ENCODE peak calls at places on chromosomes 3 and 15, in six cellular contexts. One of them, this sample, is unnamed.
A peak's percentile ranks its signal among the peaks of the same experiment; 100 is the strongest.

GRCh38 chr3:6743067-6743720 is 117.7 kb upstream of the GRM7 start:
- DNase-seq in cardiac muscle cell: no peak
- DNase-seq in HFFc6: no peak
- DNase-seq in astrocyte of the cerebellum: no peak
- DNase-seq in upper lobe of left lung: no peak
- DNase-seq in AG09309: no peak
- DNase-seq in this sample: no peak

GRCh38 chr3:87002346-87002745 is 11.4 kb upstream of the VGLL3 start:
- DNase-seq in upper lobe of left lung: no peak
- DNase-seq in cardiac muscle cell: no peak
- DNase-seq in AG09309: no peak
- DNase-seq in HFFc6: no peak
- DNase-seq in astrocyte of the cerebellum: no peak
- DNase-seq in this sample: no peak

GRCh38 chr3:173306110-173306509 is 91.4 kb upstream of the NLGN1 start:
- DNase-seq in astrocyte of the cerebellum: no peak
- DNase-seq in HFFc6: no peak
- DNase-seq in upper lobe of left lung: no peak
- DNase-seq in cardiac muscle cell: no peak
- DNase-seq in AG09309: no peak
- DNase-seq in this sample: no peak

GRCh38 chr3:59424268-59425010 is 374.6 kb upstream of the CFAP20DC start:
- DNase-seq in astrocyte of the cerebellum: peak; percentile 51
- DNase-seq in cardiac muscle cell: peak; percentile 38
- DNase-seq in upper lobe of left lung: no peak
- DNase-seq in HFFc6: no peak
- DNase-seq in AG09309: peak; percentile 64
- DNase-seq in this sample: peak; percentile 73

GRCh38 chr15:90035095-90035834 is 34.1 kb downstream of the ZNF710 start:
- DNase-seq in astrocyte of the cerebellum: peak; percentile 15
- DNase-seq in AG09309: no peak
- DNase-seq in cardiac muscle cell: peak; percentile 74
- DNase-seq in upper lobe of left lung: peak; percentile 71
- DNase-seq in HFFc6: no peak
- DNase-seq in this sample: no peak

GRCh38 chr3:14393440-14394111 is 8.8 kb upstream of the SLC6A6 start:
- DNase-seq in AG09309: no peak
- DNase-seq in HFFc6: no peak
- DNase-seq in astrocyte of the cerebellum: no peak
- DNase-seq in upper lobe of left lung: no peak
- DNase-seq in cardiac muscle cell: no peak
- DNase-seq in this sample: no peak

GRCh38 chr3:126464997-126465396 is 10.7 kb downstream of the ZXDC start:
- DNase-seq in cardiac muscle cell: no peak
- DNase-seq in upper lobe of left lung: no peak
- DNase-seq in astrocyte of the cerebellum: no peak
- DNase-seq in HFFc6: no peak
- DNase-seq in AG09309: no peak
- DNase-seq in this sample: no peak

GRCh38 chr3:116367761-116368395 is 77.4 kb downstream of the LSAMP start:
- DNase-seq in HFFc6: no peak
- DNase-seq in upper lobe of left lung: no peak
- DNase-seq in cardiac muscle cell: no peak
- DNase-seq in astrocyte of the cerebellum: no peak
- DNase-seq in AG09309: no peak
- DNase-seq in this sample: no peak

GRCh38 chr15:83299462-83299861 is 15.0 kb upstream of the BNC1 start:
- DNase-seq in cardiac muscle cell: no peak
- DNase-seq in AG09309: no peak
- DNase-seq in astrocyte of the cerebellum: no peak
- DNase-seq in upper lobe of left lung: no peak
- DNase-seq in HFFc6: no peak
- DNase-seq in this sample: no peak

GRCh38 chr15:35559683-35560082 is 13.7 kb upstream of the DPH6 start:
- DNase-seq in astrocyte of the cerebellum: no peak
- DNase-seq in upper lobe of left lung: no peak
- DNase-seq in cardiac muscle cell: no peak
- DNase-seq in HFFc6: no peak
- DNase-seq in AG09309: no peak
- DNase-seq in this sample: no peak

GRCh38 chr3:193910886-193911738 is 224.8 kb upstream of the HES1 start:
- DNase-seq in astrocyte of the cerebellum: no peak
- DNase-seq in upper lobe of left lung: no peak
- DNase-seq in HFFc6: no peak
- DNase-seq in cardiac muscle cell: no peak
- DNase-seq in AG09309: no peak
- DNase-seq in this sample: no peak

GRCh38 chr3:98701276-98701675 is 61.9 kb upstream of the ST3GAL6 start:
- DNase-seq in astrocyte of the cerebellum: no peak
- DNase-seq in AG09309: no peak
- DNase-seq in cardiac muscle cell: no peak
- DNase-seq in upper lobe of left lung: no peak
- DNase-seq in HFFc6: no peak
- DNase-seq in this sample: no peak

GRCh38 chr15:45249125-45249780 is 2.8 kb upstream of the SLC28A2 start:
- DNase-seq in astrocyte of the cerebellum: no peak
- DNase-seq in AG09309: no peak
- DNase-seq in cardiac muscle cell: no peak
- DNase-seq in upper lobe of left lung: no peak
- DNase-seq in HFFc6: no peak
- DNase-seq in this sample: no peak

GRCh38 chr3:129936757-129937156 is 37.8 kb upstream of the TRH start:
- DNase-seq in AG09309: peak; percentile 28
- DNase-seq in astrocyte of the cerebellum: peak; percentile 70
- DNase-seq in cardiac muscle cell: peak; percentile 70
- DNase-seq in upper lobe of left lung: no peak
- DNase-seq in HFFc6: peak; percentile 68
- DNase-seq in this sample: peak; percentile 42

GRCh38 chr15:90594297-90594696 is 64.6 kb downstream of the CRTC3 start:
- DNase-seq in AG09309: no peak
- DNase-seq in cardiac muscle cell: no peak
- DNase-seq in HFFc6: no peak
- DNase-seq in upper lobe of left lung: no peak
- DNase-seq in astrocyte of the cerebellum: no peak
- DNase-seq in this sample: no peak

GRCh38 chr15:44633603-44634002 is 29.9 kb downstream of the SPG11 start:
- DNase-seq in astrocyte of the cerebellum: no peak
- DNase-seq in AG09309: peak; percentile 24
- DNase-seq in HFFc6: peak; percentile 22
- DNase-seq in cardiac muscle cell: peak; percentile 78
- DNase-seq in upper lobe of left lung: no peak
- DNase-seq in this sample: peak; percentile 32

GRCh38 chr15:101277943-101278564 is 769 bp upstream of the SELENOS start:
- DNase-seq in upper lobe of left lung: no peak
- DNase-seq in astrocyte of the cerebellum: no peak
- DNase-seq in AG09309: no peak
- DNase-seq in HFFc6: no peak
- DNase-seq in cardiac muscle cell: no peak
- DNase-seq in this sample: no peak

GRCh38 chr15:90231028-90232017 is 2.4 kb downstream of the CIB1 start:
- DNase-seq in astrocyte of the cerebellum: no peak
- DNase-seq in AG09309: no peak
- DNase-seq in upper lobe of left lung: no peak
- DNase-seq in HFFc6: no peak
- DNase-seq in cardiac muscle cell: no peak
- DNase-seq in this sample: no peak

GRCh38 chr15:64155802-64156651 is 4.5 kb downstream of the SNX22 start:
- DNase-seq in cardiac muscle cell: no peak
- DNase-seq in astrocyte of the cerebellum: no peak
- DNase-seq in upper lobe of left lung: peak; percentile 47
- DNase-seq in AG09309: no peak
- DNase-seq in HFFc6: no peak
- DNase-seq in this sample: no peak

GRCh38 chr15:82709081-82709420 is 624 bp downstream of the AP3B2 start:
- DNase-seq in AG09309: no peak
- DNase-seq in HFFc6: no peak
- DNase-seq in astrocyte of the cerebellum: no peak
- DNase-seq in upper lobe of left lung: no peak
- DNase-seq in cardiac muscle cell: no peak
- DNase-seq in this sample: no peak

GRCh38 chr15:90883971-90884718 is at the start of gene FES:
- DNase-seq in astrocyte of the cerebellum: no peak
- DNase-seq in AG09309: no peak
- DNase-seq in HFFc6: no peak
- DNase-seq in upper lobe of left lung: peak; percentile 93
- DNase-seq in cardiac muscle cell: peak; percentile 81
- DNase-seq in this sample: no peak

GRCh38 chr3:39130693-39131265 is 22.6 kb downstream of the CSRNP1 start:
- DNase-seq in HFFc6: no peak
- DNase-seq in astrocyte of the cerebellum: no peak
- DNase-seq in upper lobe of left lung: no peak
- DNase-seq in cardiac muscle cell: no peak
- DNase-seq in AG09309: no peak
- DNase-seq in this sample: no peak

GRCh38 chr3:144182501-144182900 is 210.9 kb downstream of the DIPK2A start:
- DNase-seq in AG09309: no peak
- DNase-seq in astrocyte of the cerebellum: no peak
- DNase-seq in HFFc6: no peak
- DNase-seq in upper lobe of left lung: no peak
- DNase-seq in cardiac muscle cell: no peak
- DNase-seq in this sample: no peak

GRCh38 chr3:48430359-48431101 is 644 bp upstream of the PLXNB1 start:
- DNase-seq in HFFc6: no peak
- DNase-seq in upper lobe of left lung: no peak
- DNase-seq in astrocyte of the cerebellum: no peak
- DNase-seq in cardiac muscle cell: peak; percentile 26
- DNase-seq in AG09309: no peak
- DNase-seq in this sample: no peak

GRCh38 chr15:43100971-43101370 is 4.9 kb downstream of the UBR1 start:
- DNase-seq in AG09309: no peak
- DNase-seq in HFFc6: no peak
- DNase-seq in astrocyte of the cerebellum: no peak
- DNase-seq in upper lobe of left lung: no peak
- DNase-seq in cardiac muscle cell: no peak
- DNase-seq in this sample: no peak

GRCh38 chr15:57557267-57557666 is 34.4 kb upstream of the MYZAP start:
- DNase-seq in astrocyte of the cerebellum: no peak
- DNase-seq in upper lobe of left lung: no peak
- DNase-seq in AG09309: no peak
- DNase-seq in cardiac muscle cell: no peak
- DNase-seq in HFFc6: no peak
- DNase-seq in this sample: no peak

GRCh38 chr15:57562220-57562769 is 29.4 kb upstream of the MYZAP start:
- DNase-seq in astrocyte of the cerebellum: no peak
- DNase-seq in HFFc6: no peak
- DNase-seq in AG09309: no peak
- DNase-seq in cardiac muscle cell: no peak
- DNase-seq in upper lobe of left lung: peak; percentile 67
- DNase-seq in this sample: no peak

GRCh38 chr15:57560976-57561711 is 30.6 kb upstream of the MYZAP start:
- DNase-seq in AG09309: peak; percentile 70
- DNase-seq in upper lobe of left lung: no peak
- DNase-seq in HFFc6: peak; percentile 78
- DNase-seq in astrocyte of the cerebellum: peak; percentile 57
- DNase-seq in cardiac muscle cell: peak; percentile 82
- DNase-seq in this sample: no peak

GRCh38 chr15:57557810-57558209 is 33.9 kb upstream of the MYZAP start:
- DNase-seq in upper lobe of left lung: no peak
- DNase-seq in AG09309: no peak
- DNase-seq in HFFc6: no peak
- DNase-seq in cardiac muscle cell: no peak
- DNase-seq in astrocyte of the cerebellum: no peak
- DNase-seq in this sample: no peak

GRCh38 chr15:57559875-57560274 is 31.8 kb upstream of the MYZAP start:
- DNase-seq in AG09309: no peak
- DNase-seq in upper lobe of left lung: no peak
- DNase-seq in astrocyte of the cerebellum: no peak
- DNase-seq in cardiac muscle cell: peak; percentile 46
- DNase-seq in HFFc6: peak; percentile 9
- DNase-seq in this sample: no peak
- TF ChIP-seq CTCF in AG09309: peak; percentile 86
- TF ChIP-seq CTCF in upper lobe of left lung: peak; percentile 72
- TF ChIP-seq CTCF in astrocyte of the cerebellum: peak; percentile 87
- TF ChIP-seq CTCF in cardiac muscle cell: peak; percentile 89
- TF ChIP-seq CTCF in HFFc6: peak; percentile 94
- TF ChIP-seq CTCF in this sample: peak; percentile 88

DNA sequence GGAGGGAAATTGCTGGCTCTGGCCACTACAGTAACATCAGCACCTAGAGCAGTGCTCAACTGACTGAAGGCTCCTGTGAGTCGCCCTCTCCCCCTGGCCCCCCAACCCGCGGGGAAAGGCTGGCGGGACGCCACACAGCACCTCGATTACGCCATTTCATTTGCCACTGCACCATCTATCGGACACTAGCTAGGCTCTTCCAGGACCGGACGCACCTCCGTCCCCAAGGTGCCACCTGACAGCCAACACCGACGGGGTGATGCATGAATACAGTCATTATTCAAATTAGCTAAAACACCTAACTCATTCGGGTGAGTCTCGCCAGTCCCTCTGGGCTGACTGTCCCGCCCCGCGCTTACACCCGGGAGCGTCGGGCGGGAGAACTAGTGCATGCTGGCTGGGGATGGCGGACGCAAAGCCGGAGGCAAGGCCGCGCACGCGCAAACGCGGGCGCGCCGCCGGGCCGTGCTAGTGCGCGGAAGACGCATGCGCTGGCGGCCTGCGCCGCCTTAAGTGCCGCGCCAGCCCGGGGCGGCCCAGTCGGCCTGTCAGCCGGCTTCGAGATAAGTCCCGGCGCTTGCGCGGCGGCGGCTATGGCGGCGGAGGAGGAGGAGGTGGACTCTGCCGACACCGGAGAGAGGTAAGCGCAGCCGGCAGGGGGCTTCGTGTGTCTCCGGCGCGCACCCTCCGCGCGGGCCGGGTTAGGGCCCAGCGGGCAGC is at the start of gene ABHD5:
- DNase-seq in HFFc6: peak; percentile 89
- DNase-seq in astrocyte of the cerebellum: peak; percentile 85
- DNase-seq in cardiac muscle cell: peak; percentile 98
- DNase-seq in upper lobe of left lung: peak; percentile 99
- DNase-seq in AG09309: peak; percentile 75
- DNase-seq in this sample: peak; percentile 89
- TF ChIP-seq CTCF in HFFc6: peak; percentile 65
- TF ChIP-seq CTCF in astrocyte of the cerebellum: peak; percentile 26
- TF ChIP-seq CTCF in cardiac muscle cell: peak; percentile 25
- TF ChIP-seq CTCF in upper lobe of left lung: no peak
- TF ChIP-seq CTCF in AG09309: peak; percentile 40
- TF ChIP-seq CTCF in this sample: peak; percentile 13

GRCh38 chr3:71416868-71417267 is 166.7 kb downstream of the FOXP1 start:
- DNase-seq in cardiac muscle cell: no peak
- DNase-seq in astrocyte of the cerebellum: no peak
- DNase-seq in AG09309: no peak
- DNase-seq in HFFc6: no peak
- DNase-seq in upper lobe of left lung: no peak
- DNase-seq in this sample: no peak
- TF ChIP-seq CTCF in cardiac muscle cell: peak; percentile 7
- TF ChIP-seq CTCF in astrocyte of the cerebellum: peak; percentile 12
- TF ChIP-seq CTCF in AG09309: peak; percentile 7
- TF ChIP-seq CTCF in HFFc6: no peak
- TF ChIP-seq CTCF in upper lobe of left lung: peak; percentile 11
- TF ChIP-seq CTCF in this sample: no peak

DNA sequence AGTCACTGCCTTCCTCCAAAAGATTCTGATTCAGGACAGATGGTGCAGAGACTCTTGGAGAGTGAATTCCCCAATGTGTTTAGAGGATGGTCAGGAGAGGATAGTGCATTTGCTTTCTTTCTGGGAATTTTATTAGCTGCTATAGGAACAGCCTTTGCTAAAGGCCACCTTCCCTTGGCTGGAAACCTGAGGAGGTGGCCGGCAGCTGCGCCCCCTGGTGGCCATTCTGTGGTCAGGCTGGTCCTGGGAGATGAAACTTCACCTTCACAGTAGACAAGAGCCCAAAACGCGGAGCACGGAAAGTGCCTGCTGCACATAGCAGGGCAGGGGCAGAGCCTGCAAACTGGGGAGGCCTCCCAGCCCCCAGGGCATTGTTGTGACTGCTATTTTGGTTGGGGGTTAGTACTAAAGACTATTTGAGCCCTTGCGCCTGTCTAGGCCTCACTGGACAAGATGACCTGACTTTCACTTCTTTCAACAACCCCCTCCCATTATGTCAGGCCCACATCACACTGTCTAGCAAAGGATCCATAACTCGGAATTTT is 34.3 kb downstream of the SEC22C start:
- DNase-seq in AG09309: peak; percentile 3
- DNase-seq in astrocyte of the cerebellum: peak; percentile 32
- DNase-seq in upper lobe of left lung: peak; percentile 93
- DNase-seq in cardiac muscle cell: peak; percentile 68
- DNase-seq in HFFc6: peak; percentile 33
- DNase-seq in this sample: no peak
- TF ChIP-seq CTCF in AG09309: peak; percentile 97
- TF ChIP-seq CTCF in astrocyte of the cerebellum: peak; percentile 96
- TF ChIP-seq CTCF in upper lobe of left lung: peak; percentile 90
- TF ChIP-seq CTCF in cardiac muscle cell: peak; percentile 95
- TF ChIP-seq CTCF in HFFc6: peak; percentile 99
- TF ChIP-seq CTCF in this sample: peak; percentile 97